ENCODE peak calls at places on chromosomes 13 and 19, in seven cellular contexts. S is hepatocyte, Q is kidney epithelial cell, K is fibroblast of mammary gland, W is fibroblast of lung, R is HepG2, D is GM06990. J is an unnamed sample.
A peak's percentile ranks its signal among the peaks of the same experiment; 100 is the strongest.

GRCh38 chr13:74287672-74288169 is 153.5 kb upstream of the KLF12 start:
- DNase-seq in R (peak; percentile 89), D (peak; percentile 15), Q (peak; percentile 39), S (peak; percentile 89), K (peak; percentile 78), W (peak; percentile 90), J (peak; percentile 68)

GRCh38 chr19:3163230-3163886 is 15.2 kb upstream of the S1PR4 start:
- DNase-seq in W (peak; percentile 57), R (peak; percentile 46), D (no peak), Q (no peak), S (peak; percentile 84), K (peak; percentile 54), J (peak; percentile 31)

GRCh38 chr19:54448037-54448773 is 794 bp upstream of the LENG8 start:
- DNase-seq in D (peak; percentile 57), S (peak; percentile 77), R (peak; percentile 51), Q (no peak), K (peak; percentile 62), W (peak; percentile 60), J (peak; percentile 57)

GRCh38 chr19:7004313-7004931 is 16.8 kb downstream of the MBD3L2B start:
- DNase-seq in K (peak; percentile 33), W (peak; percentile 46), Q (peak; percentile 7), S (peak; percentile 59), D (no peak), R (peak; percentile 49), J (peak; percentile 26)

GRCh38 chr13:113129921-113130750 is 7.5 kb downstream of the F10 start:
- DNase-seq in S (no peak), D (no peak), W (peak; percentile 15), Q (no peak), K (no peak), R (no peak), J (no peak)

GRCh38 chr19:511101-511841 is 4.0 kb downstream of the TPGS1 start:
- DNase-seq in R (no peak), W (no peak), D (peak; percentile 72), K (no peak), S (peak; percentile 74), Q (no peak), J (no peak)

GRCh38 chr13:51832471-51833152 is 12.4 kb downstream of the TMEM272 start:
- DNase-seq in Q (no peak), K (peak; percentile 31), R (no peak), S (no peak), D (no peak), W (peak; percentile 28), J (peak; percentile 5)

GRCh38 chr19:17718467-17718987 is 753 bp upstream of the MAP1S start:
- DNase-seq in W (no peak), Q (no peak), R (no peak), S (no peak), D (no peak), K (no peak), J (no peak)

GRCh38 chr19:1811472-1811894 is 593 bp downstream of the ATP8B3 start:
- DNase-seq in W (peak; percentile 16), Q (peak; percentile 63), R (peak; percentile 59), D (no peak), S (peak; percentile 87), K (peak; percentile 72), J (peak; percentile 68)

GRCh38 chr19:6862673-6863078 is 24.7 kb upstream of the ADGRE1 start:
- DNase-seq in R (peak; percentile 83), W (peak; percentile 76), Q (peak; percentile 32), D (peak; percentile 86), S (peak; percentile 87), K (peak; percentile 77), J (peak; percentile 67)

GRCh38 chr19:35727956-35728706 is 10.3 kb downstream of the KMT2B start:
- DNase-seq in D (no peak), W (no peak), S (no peak), Q (no peak), K (no peak), R (no peak), J (no peak)

GRCh38 chr13:52599037-52599852 is 43.0 kb upstream of the HNRNPA1L2 start:
- DNase-seq in W (peak; percentile 59), Q (no peak), D (no peak), R (no peak), K (peak; percentile 79), S (no peak), J (peak; percentile 41)

GRCh38 chr13:46531953-46532352 is 21.0 kb upstream of the LRCH1 start:
- DNase-seq in Q (no peak), R (no peak), K (no peak), D (no peak), S (no peak), W (no peak), J (no peak)

GRCh38 chr19:7729831-7730285 is 2.1 kb downstream of the CLEC4G start:
- DNase-seq in Q (no peak), D (no peak), W (no peak), R (no peak), K (no peak), S (no peak), J (no peak)

GRCh38 chr19:1862424-1863307 is 713 bp downstream of the KLF16 start:
- DNase-seq in S (peak; percentile 75), D (peak; percentile 77), W (no peak), K (no peak), Q (no peak), R (no peak), J (no peak)

DNA sequence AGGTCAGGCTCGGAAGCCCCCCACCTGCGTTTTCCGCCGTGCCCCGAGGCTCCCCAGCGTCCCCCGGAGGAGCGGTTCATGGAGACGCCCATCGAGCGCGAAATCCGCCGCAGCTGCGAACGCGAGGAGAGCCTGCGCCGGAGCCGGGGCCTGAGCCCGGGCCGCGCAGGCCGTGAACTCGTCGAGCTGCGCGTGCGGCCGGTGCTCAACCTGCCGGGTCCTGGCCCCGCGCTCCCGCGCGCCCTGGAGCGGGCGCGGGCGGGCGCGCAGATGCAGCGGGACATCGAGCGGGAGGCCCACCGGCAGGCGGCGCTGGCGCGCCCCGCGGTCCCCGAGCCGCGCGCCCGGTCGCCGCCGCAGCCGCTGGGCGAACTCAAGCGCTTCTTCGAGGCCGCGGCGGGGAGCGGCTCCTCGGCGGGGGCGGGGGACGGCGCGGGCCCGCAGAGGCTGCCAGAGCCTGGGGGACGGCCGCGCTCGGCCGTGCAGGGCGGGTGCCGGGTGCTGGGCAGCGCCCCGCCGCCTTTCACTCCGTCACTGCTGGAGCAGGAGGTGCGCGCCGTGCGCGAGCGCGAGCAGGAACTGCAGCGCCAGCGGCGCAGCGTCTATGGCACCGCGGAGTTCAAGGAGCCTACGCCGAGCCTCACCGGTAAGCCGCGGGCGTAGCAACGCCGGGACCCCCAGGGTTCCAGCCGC is 792 bp downstream of the MISP3 start:
- DNase-seq in W (peak; percentile 78), R (no peak), D (peak; percentile 85), K (peak; percentile 76), S (peak; percentile 91), Q (no peak), J (peak; percentile 66)
- TF ChIP-seq CTCF in W (no peak), R (peak; percentile 32), D (no peak), K (no peak), S (no peak), Q (no peak), J (peak; percentile 61)

DNA sequence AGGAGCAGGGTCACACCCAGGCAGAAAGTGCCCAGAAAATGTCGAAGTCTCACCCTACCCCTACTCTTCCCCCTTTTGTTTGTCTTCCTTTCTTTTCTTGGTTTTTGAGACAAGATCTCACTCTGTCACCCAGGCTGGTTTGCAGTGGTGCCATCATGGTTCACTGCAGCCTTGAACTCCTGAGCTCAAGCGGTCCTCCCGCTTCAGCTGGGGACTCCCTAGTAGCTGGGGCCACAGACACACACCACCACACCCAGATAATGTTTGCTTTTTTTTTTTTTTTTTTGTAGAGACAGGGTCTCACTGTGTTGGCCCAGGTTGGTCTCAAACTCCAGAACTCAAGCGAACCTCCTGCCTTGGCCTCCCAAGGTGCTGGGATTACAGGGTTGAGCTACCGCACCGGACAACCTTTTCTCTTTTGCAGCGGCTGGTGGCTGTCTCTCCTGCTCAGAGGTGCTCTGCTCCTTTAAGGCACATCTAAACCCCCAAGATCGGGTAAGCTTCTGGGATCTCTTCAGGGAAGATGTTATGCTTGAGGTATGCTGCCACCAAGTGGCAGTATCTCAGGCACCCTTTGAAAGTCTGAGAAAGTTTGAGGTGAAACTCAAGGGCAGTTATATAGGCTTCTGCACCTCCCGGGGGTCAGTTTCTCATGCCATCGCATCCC is 22.4 kb upstream of the EBI3 start:
- DNase-seq in K (peak; percentile 28), W (peak; percentile 44), S (no peak), D (no peak), R (no peak), Q (no peak), J (peak; percentile 49)
- TF ChIP-seq CTCF in K (peak; percentile 17), W (peak; percentile 44), S (peak; percentile 26), D (peak; percentile 53), R (peak; percentile 56), Q (no peak), J (peak; percentile 73)

GRCh38 chr13:24221007-24221406 is 60.5 kb downstream of the SPATA13 start:
- DNase-seq in S (no peak), D (no peak), W (no peak), R (peak; percentile 84), K (no peak), Q (no peak), J (no peak)
- TF ChIP-seq CTCF in S (no peak), D (no peak), W (no peak), R (no peak), K (no peak), Q (no peak), J (no peak)

GRCh38 chr19:38323276-38323675 is 3.6 kb downstream of the KCNK6 start:
- DNase-seq in R (no peak), Q (no peak), W (no peak), S (no peak), D (no peak), K (no peak), J (no peak)

GRCh38 chr19:38321646-38322323 is 2.1 kb downstream of the KCNK6 start:
- DNase-seq in S (peak; percentile 69), Q (no peak), D (no peak), W (peak; percentile 25), R (no peak), K (peak; percentile 34), J (no peak)

GRCh38 chr19:38326591-38326990 is 6.9 kb downstream of the KCNK6 start:
- DNase-seq in K (no peak), S (no peak), R (no peak), W (no peak), Q (no peak), D (no peak), J (no peak)

GRCh38 chr19:38320969-38321339 is 1.3 kb downstream of the KCNK6 start:
- DNase-seq in R (no peak), Q (no peak), D (no peak), S (no peak), W (no peak), K (no peak), J (no peak)

GRCh38 chr19:38324431-38324830 is 4.8 kb downstream of the KCNK6 start:
- DNase-seq in Q (no peak), W (no peak), R (no peak), S (no peak), D (no peak), K (no peak), J (no peak)
- TF ChIP-seq CTCF in Q (no peak), W (no peak), R (no peak), S (no peak), D (no peak), K (no peak), J (no peak)

DNA sequence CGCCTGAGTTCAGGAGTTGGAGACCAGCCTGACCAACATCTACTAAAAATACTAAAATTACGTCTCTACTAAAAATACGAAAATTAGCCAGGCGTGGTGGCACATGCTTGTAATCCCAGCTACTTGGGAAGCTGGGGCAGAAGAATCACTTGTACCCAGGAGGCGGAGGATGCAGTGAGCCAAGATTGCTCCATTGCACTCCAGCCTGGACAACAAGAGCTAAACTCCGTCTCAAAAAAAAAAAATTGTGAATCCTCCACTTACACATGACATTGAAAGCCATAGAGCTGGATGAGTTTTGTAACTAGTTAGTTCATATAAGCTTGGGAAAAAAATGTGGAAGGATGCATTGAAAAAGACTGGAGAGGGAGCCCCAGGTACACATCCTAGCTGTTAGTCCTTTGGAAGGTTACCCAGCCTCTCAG is 452 bp upstream of the PSMD8 start:
- DNase-seq in Q (no peak), D (no peak), W (no peak), S (no peak), K (no peak), R (no peak), J (no peak)
- TF ChIP-seq CTCF in Q (no peak), D (no peak), W (no peak), S (no peak), K (peak; percentile 0), R (no peak), J (no peak)